ENCODE peak calls at places on chromosomes 2 and 18, in five cellular contexts. One of them, this sample, is unnamed.
A peak's percentile ranks its signal among the peaks of the same experiment; 100 is the strongest.

GRCh38 chr2:95266781-95267430 is 7.3 kb upstream of the PROM2 start:
- DNase-seq in activated CD8-positive, alpha-beta T cell treated with anti-CD3 and anti-CD28 coated beads for 36 hours: no peak
- DNase-seq in GM10248: no peak
- DNase-seq in HAP-1: no peak
- DNase-seq in A673: no peak
- DNase-seq in this sample: no peak

GRCh38 chr2:85750509-85751299 is 3.1 kb upstream of the ATOH8 start:
- DNase-seq in activated CD8-positive, alpha-beta T cell treated with anti-CD3 and anti-CD28 coated beads for 36 hours: peak; percentile 79
- DNase-seq in GM10248: peak; percentile 57
- DNase-seq in A673: peak; percentile 68
- DNase-seq in HAP-1: peak; percentile 75
- DNase-seq in this sample: peak; percentile 58

GRCh38 chr18:51196116-51196810 is 1.2 kb downstream of the MEX3C start:
- DNase-seq in activated CD8-positive, alpha-beta T cell treated with anti-CD3 and anti-CD28 coated beads for 36 hours: peak; percentile 76
- DNase-seq in GM10248: peak; percentile 35
- DNase-seq in A673: no peak
- DNase-seq in HAP-1: peak; percentile 33
- DNase-seq in this sample: peak; percentile 35

GRCh38 chr18:73646772-73647171 is 500.9 kb downstream of the FBXO15 start:
- DNase-seq in activated CD8-positive, alpha-beta T cell treated with anti-CD3 and anti-CD28 coated beads for 36 hours: no peak
- DNase-seq in HAP-1: no peak
- DNase-seq in A673: no peak
- DNase-seq in GM10248: no peak
- DNase-seq in this sample: no peak

GRCh38 chr2:127805491-127805890 is 5.5 kb downstream of the WDR33 start:
- DNase-seq in HAP-1: no peak
- DNase-seq in activated CD8-positive, alpha-beta T cell treated with anti-CD3 and anti-CD28 coated beads for 36 hours: no peak
- DNase-seq in A673: no peak
- DNase-seq in GM10248: no peak
- DNase-seq in this sample: peak; percentile 63

GRCh38 chr2:27889774-27890145 is 427 bp downstream of the RBKS start:
- DNase-seq in HAP-1: no peak
- DNase-seq in GM10248: no peak
- DNase-seq in A673: no peak
- DNase-seq in activated CD8-positive, alpha-beta T cell treated with anti-CD3 and anti-CD28 coated beads for 36 hours: no peak
- DNase-seq in this sample: peak; percentile 9

GRCh38 chr2:204628926-204629661 is 83.8 kb downstream of the PARD3B start:
- DNase-seq in A673: peak; percentile 37
- DNase-seq in activated CD8-positive, alpha-beta T cell treated with anti-CD3 and anti-CD28 coated beads for 36 hours: no peak
- DNase-seq in GM10248: no peak
- DNase-seq in HAP-1: peak; percentile 21
- DNase-seq in this sample: no peak

GRCh38 chr2:59427980-59428379 is 1125.5 kb downstream of the BCL11A start:
- DNase-seq in activated CD8-positive, alpha-beta T cell treated with anti-CD3 and anti-CD28 coated beads for 36 hours: no peak
- DNase-seq in GM10248: no peak
- DNase-seq in HAP-1: no peak
- DNase-seq in A673: no peak
- DNase-seq in this sample: no peak

GRCh38 chr2:39455826-39456225 is 18.7 kb upstream of the MAP4K3 start:
- DNase-seq in HAP-1: no peak
- DNase-seq in GM10248: no peak
- DNase-seq in activated CD8-positive, alpha-beta T cell treated with anti-CD3 and anti-CD28 coated beads for 36 hours: no peak
- DNase-seq in A673: no peak
- DNase-seq in this sample: no peak

GRCh38 chr18:24878289-24878688 is 417.9 kb downstream of the HRH4 start:
- DNase-seq in HAP-1: no peak
- DNase-seq in activated CD8-positive, alpha-beta T cell treated with anti-CD3 and anti-CD28 coated beads for 36 hours: no peak
- DNase-seq in GM10248: peak; percentile 14
- DNase-seq in A673: peak; percentile 18
- DNase-seq in this sample: peak; percentile 20

GRCh38 chr18:45783097-45784075 is 42.1 kb upstream of the SIGLEC15 start:
- DNase-seq in GM10248: no peak
- DNase-seq in HAP-1: no peak
- DNase-seq in A673: no peak
- DNase-seq in activated CD8-positive, alpha-beta T cell treated with anti-CD3 and anti-CD28 coated beads for 36 hours: no peak
- DNase-seq in this sample: no peak

GRCh38 chr2:41782306-41783158 is 265.3 kb upstream of the PKDCC start:
- DNase-seq in HAP-1: peak; percentile 35
- DNase-seq in activated CD8-positive, alpha-beta T cell treated with anti-CD3 and anti-CD28 coated beads for 36 hours: peak; percentile 26
- DNase-seq in GM10248: peak; percentile 34
- DNase-seq in A673: peak; percentile 55
- DNase-seq in this sample: peak; percentile 30

GRCh38 chr2:31219131-31219969 is 2.0 kb upstream of the CAPN14 start:
- DNase-seq in HAP-1: no peak
- DNase-seq in activated CD8-positive, alpha-beta T cell treated with anti-CD3 and anti-CD28 coated beads for 36 hours: no peak
- DNase-seq in GM10248: peak; percentile 66
- DNase-seq in A673: no peak
- DNase-seq in this sample: peak; percentile 59

GRCh38 chr2:100730290-100730868 is 89.6 kb upstream of the NPAS2 start:
- DNase-seq in GM10248: peak; percentile 23
- DNase-seq in A673: peak; percentile 80
- DNase-seq in activated CD8-positive, alpha-beta T cell treated with anti-CD3 and anti-CD28 coated beads for 36 hours: peak; percentile 72
- DNase-seq in HAP-1: peak; percentile 73
- DNase-seq in this sample: peak; percentile 27

GRCh38 chr2:175855794-175856453 is 146.1 kb downstream of the LNPK start:
- DNase-seq in A673: no peak
- DNase-seq in HAP-1: no peak
- DNase-seq in GM10248: no peak
- DNase-seq in activated CD8-positive, alpha-beta T cell treated with anti-CD3 and anti-CD28 coated beads for 36 hours: no peak
- DNase-seq in this sample: no peak

GRCh38 chr2:230048010-230048671 is 20.6 kb downstream of the SLC16A14 start:
- DNase-seq in HAP-1: no peak
- DNase-seq in activated CD8-positive, alpha-beta T cell treated with anti-CD3 and anti-CD28 coated beads for 36 hours: no peak
- DNase-seq in GM10248: no peak
- DNase-seq in A673: no peak
- DNase-seq in this sample: no peak

GRCh38 chr2:56648802-56649201 is 465.0 kb downstream of the CCDC85A start:
- DNase-seq in GM10248: no peak
- DNase-seq in HAP-1: no peak
- DNase-seq in A673: no peak
- DNase-seq in activated CD8-positive, alpha-beta T cell treated with anti-CD3 and anti-CD28 coated beads for 36 hours: no peak
- DNase-seq in this sample: no peak

This sample was measured in MM.1S.